ENCODE peak calls at places on chromosomes 5 and 9, in eight cellular contexts. G is OCI-LY7; B is right lobe of liver; A is heart right ventricle; R is sigmoid colon; Q is CD8-positive, alpha-beta memory T cell; Z is Panc1; K is PC-9. Y is an unnamed sample.

GRCh38 chr5:159286420-159287035 is 23.4 kb downstream of the UBLCP1 start:
- DNase-seq in Q (peak; percentile 28), R (no peak), Z (no peak), K (no peak), A (no peak), B (no peak), G (peak; percentile 52), Y (no peak)

GRCh38 chr9:69582544-69583297 is 89.5 kb downstream of the APBA1 start:
- DNase-seq in G (no peak), Q (no peak), R (no peak), A (peak; percentile 29), Z (no peak), B (no peak), K (peak; percentile 46), Y (peak; percentile 56)

GRCh38 chr9:128412120-128412790 is 8.4 kb upstream of the CERCAM start:
- DNase-seq in Z (no peak), G (peak; percentile 67), B (no peak), K (no peak), A (no peak), R (no peak), Q (peak; percentile 40), Y (peak; percentile 77)

GRCh38 chr5:90131734-90132133 is 277.8 kb downstream of the CETN3 start:
- DNase-seq in Q (no peak), B (no peak), G (no peak), R (no peak), Z (no peak), K (no peak), A (no peak), Y (no peak)

GRCh38 chr9:100324594-100325200 is 28.0 kb downstream of the TEX10 start:
- DNase-seq in A (no peak), B (no peak), Z (no peak), R (no peak), Q (peak; percentile 6), G (peak; percentile 69), K (peak; percentile 49), Y (no peak)

GRCh38 chr9:129323999-129324553 is 146.0 kb upstream of the IER5L start:
- DNase-seq in R (peak; percentile 62), Q (no peak), A (no peak), B (no peak), G (no peak), Z (no peak), K (no peak), Y (peak; percentile 62)

GRCh38 chr9:76987594-76988200 is 31.8 kb upstream of the FOXB2 start:
- DNase-seq in A (no peak), B (no peak), G (peak; percentile 22), R (no peak), Q (no peak), K (no peak), Z (peak; percentile 38), Y (no peak)

GRCh38 chr9:100427366-100428263 is 672 bp downstream of the MSANTD3 start:
- DNase-seq in B (peak; percentile 61), Q (peak; percentile 44), Z (no peak), R (peak; percentile 85), K (peak; percentile 43), A (peak; percentile 31), G (no peak), Y (peak; percentile 66)

GRCh38 chr9:95383198-95383673 is 65.7 kb upstream of the FANCC start:
- DNase-seq in Q (no peak), Z (no peak), B (no peak), K (peak; percentile 99), R (no peak), G (no peak), A (no peak), Y (no peak)

GRCh38 chr5:39696672-39697398 is 272.1 kb upstream of the DAB2 start:
- DNase-seq in A (no peak), G (no peak), B (no peak), Z (no peak), R (no peak), Q (no peak), K (no peak), Y (no peak)

GRCh38 chr5:141889282-141889871 is 11.2 kb upstream of the PCDH1 start:
- DNase-seq in K (no peak), R (no peak), G (peak; percentile 43), Q (no peak), A (no peak), B (no peak), Z (no peak), Y (no peak)

GRCh38 chr5:173793677-173794570 is 94.2 kb upstream of the CPEB4 start:
- DNase-seq in G (no peak), K (peak; percentile 64), B (peak; percentile 63), Z (no peak), Q (no peak), A (no peak), R (no peak), Y (no peak)

GRCh38 chr5:6950250-6950649 is 237.0 kb downstream of the TENT4A start:
- DNase-seq in Z (no peak), G (no peak), A (no peak), Q (no peak), R (no peak), K (no peak), B (no peak), Y (no peak)

GRCh38 chr5:50667079-50667652 is 729 bp downstream of the PARP8 start:
- DNase-seq in R (peak; percentile 81), G (peak; percentile 64), Q (no peak), Z (no peak), A (peak; percentile 44), K (no peak), B (peak; percentile 68), Y (peak; percentile 80)

GRCh38 chr5:91474201-91474600 is 91.1 kb upstream of the ARRDC3 start:
- DNase-seq in B (no peak), A (no peak), G (no peak), R (no peak), Q (no peak), Z (no peak), K (no peak), Y (no peak)

GRCh38 chr5:55558484-55558883 is 23.7 kb upstream of the PLPP1 start:
- DNase-seq in R (no peak), A (no peak), B (no peak), Z (no peak), K (no peak), Q (no peak), G (no peak), Y (no peak)

GRCh38 chr9:68643901-68644809 is 60.9 kb upstream of the PIP5K1B start:
- DNase-seq in Z (no peak), B (no peak), G (peak; percentile 94), A (no peak), K (no peak), R (no peak), Q (no peak), Y (no peak)

GRCh38 chr5:109325456-109325855 is 84.3 kb downstream of the PJA2 start:
- DNase-seq in Z (no peak), B (no peak), K (no peak), G (no peak), Q (no peak), A (no peak), R (no peak), Y (no peak)

GRCh38 chr5:171152382-171152781 is 156.7 kb upstream of the TLX3 start:
- DNase-seq in Q (no peak), G (no peak), R (no peak), K (no peak), B (no peak), A (no peak), Z (no peak), Y (no peak)

GRCh38 chr5:154757647-154758406 is 2.6 kb downstream of the LARP1 start:
- DNase-seq in K (peak; percentile 81), A (no peak), Z (no peak), R (no peak), G (peak; percentile 34), B (no peak), Q (peak; percentile 48), Y (no peak)

GRCh38 chr5:154755361-154756202 is at the start of gene LARP1:
- DNase-seq in A (peak; percentile 42), G (peak; percentile 58), Q (no peak), K (no peak), R (peak; percentile 74), Z (no peak), B (peak; percentile 60), Y (peak; percentile 85)

GRCh38 chr5:154758501-154758900 is 3.3 kb downstream of the LARP1 start:
- DNase-seq in R (no peak), A (no peak), K (no peak), Z (no peak), Q (no peak), G (no peak), B (no peak), Y (no peak)

GRCh38 chr5:154756203-154756870 is 1.2 kb downstream of the LARP1 start:
- DNase-seq in B (peak; percentile 67), A (peak; percentile 39), G (peak; percentile 44), Z (no peak), R (peak; percentile 76), Q (peak; percentile 49), K (no peak), Y (peak; percentile 84)

GRCh38 chr5:154756871-154757646 is 1.9 kb downstream of the LARP1 start:
- DNase-seq in Q (peak; percentile 49), R (peak; percentile 87), Z (no peak), K (peak; percentile 50), G (peak; percentile 61), B (peak; percentile 64), A (peak; percentile 56), Y (peak; percentile 78)
- H3K4me1 ChIP-seq in Q (peaks cover 57% of the 10 kb centered on the region), R (peaks cover 64% of the 10 kb centered on the region), Z (peaks cover 50% of the 10 kb centered on the region), K (peaks cover 53% of the 10 kb centered on the region), G (peaks cover 57% of the 10 kb centered on the region), B (peaks cover 42% of the 10 kb centered on the region), A (peaks cover 56% of the 10 kb centered on the region), Y (no peaks in the 10 kb centered on the region)

GRCh38 chr9:106039151-106039935 is 345.0 kb downstream of the TMEM38B start:
- DNase-seq in R (no peak), B (peak; percentile 25), G (no peak), A (no peak), Z (no peak), K (no peak), Q (no peak), Y (no peak)
- H3K27ac ChIP-seq in R (no peak overlapping the region), B (no peak overlapping the region), G (no peak overlapping the region), A (no peak overlapping the region), Z (no peak overlapping the region), K (no peak overlapping the region), Q (no peak overlapping the region), Y (no peak overlapping the region)

DNA sequence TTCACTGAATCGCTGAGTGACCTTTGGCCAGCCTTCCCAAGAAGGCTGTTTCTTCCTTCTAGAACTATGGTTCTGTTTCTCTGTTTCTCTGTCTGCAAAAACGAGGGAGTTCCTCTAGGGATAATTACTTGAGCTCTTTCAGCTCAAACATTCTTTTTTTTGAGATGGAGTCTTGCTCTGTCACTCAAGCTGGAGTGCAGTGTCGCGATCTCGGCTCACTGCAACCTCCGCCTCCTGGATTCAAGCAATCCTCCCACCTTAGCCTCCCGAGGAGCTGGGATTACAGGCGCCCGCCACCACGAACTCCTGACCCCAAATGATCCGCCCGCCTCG is 656 bp downstream of the TOMM5 start:
- DNase-seq in A (no peak), B (no peak), Z (no peak), G (no peak), K (no peak), R (no peak), Q (no peak), Y (no peak)
- H3K4me3 ChIP-seq in A (peak overlapping the region; percentile 70), B (peak overlapping the region; percentile 95), Z (peak overlapping the region; percentile 74), G (peak overlapping the region; percentile 78), K (peak overlapping the region; percentile 64), R (peak overlapping the region; percentile 85), Q (peak overlapping the region; percentile 99), Y (peak overlapping the region; percentile 96)

DNA sequence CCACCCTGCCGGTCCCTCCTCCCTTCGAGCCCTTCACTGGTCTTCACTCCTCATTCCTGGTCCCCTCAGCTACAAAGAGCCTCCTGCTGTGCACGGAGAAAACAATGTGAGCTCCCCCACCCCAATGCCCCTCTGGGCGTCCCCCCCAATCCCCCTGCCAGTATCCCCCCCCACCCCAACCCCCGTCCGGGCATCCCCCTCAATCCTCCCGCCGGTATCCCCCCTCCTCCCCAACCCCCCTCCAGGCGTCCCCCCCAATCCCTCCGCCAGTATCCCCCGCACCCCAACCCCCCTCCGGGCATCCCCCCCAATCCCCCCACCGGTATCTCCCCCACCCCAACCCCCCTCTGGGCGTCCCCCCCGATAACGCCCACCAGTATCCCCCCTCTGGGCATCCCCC is 42.8 kb downstream of the EXD3 start:
- DNase-seq in Z (no peak), R (no peak), K (no peak), Q (no peak), B (no peak), G (no peak), A (no peak), Y (no peak)
- H3K4me1 ChIP-seq in Z (no peaks in the 10 kb centered on the region), R (no peaks in the 10 kb centered on the region), K (no peaks in the 10 kb centered on the region), Q (no peaks in the 10 kb centered on the region), B (no peaks in the 10 kb centered on the region), G (no peaks in the 10 kb centered on the region), A (no peaks in the 10 kb centered on the region), Y (no peaks in the 10 kb centered on the region)

Y was measured in aorta.